ENCODE peak calls at places on chromosomes 6 and 20, in six cellular contexts. U, C, O, Z, S and J are unnamed samples.

GRCh38 chr20:49452011-49452482 is 30.4 kb downstream of the KCNB1 start:
- DNase-seq in U (no peak), C (no peak), O (no peak), Z (no peak), S (no peak), J (no peak)

GRCh38 chr6:103983000-103983399 is 876.7 kb downstream of the HACE1 start:
- DNase-seq in U (no peak), C (no peak), O (no peak), Z (no peak), S (no peak), J (no peak)

GRCh38 chr20:1323830-1324597 is 4.9 kb downstream of the SDCBP2 start:
- DNase-seq in U (no peak), C (no peak), O (no peak), Z (no peak), S (no peak), J (no peak)

GRCh38 chr20:24694727-24695528 is 225.5 kb downstream of the SYNDIG1 start:
- DNase-seq in U (no peak), C (no peak), O (no peak), Z (no peak), S (no peak), J (no peak)

GRCh38 chr6:111356551-111356950 is 126.5 kb downstream of the REV3L start:
- DNase-seq in U (no peak), C (peak), O (no peak), Z (no peak), S (no peak), J (no peak)

GRCh38 chr6:36289281-36290018 is 19.6 kb downstream of the PNPLA1 start:
- DNase-seq in U (no peak), C (no peak), O (peak), Z (no peak), S (peak), J (peak)

GRCh38 chr6:125647391-125647790 is 102.0 kb upstream of the HEY2 start:
- DNase-seq in U (no peak), C (no peak), O (no peak), Z (no peak), S (no peak), J (no peak)

GRCh38 chr6:52020961-52021570 is 66.3 kb downstream of the PKHD1 start:
- DNase-seq in U (no peak), C (peak), O (no peak), Z (peak), S (peak), J (peak)

GRCh38 chr20:38730167-38730988 is 6.1 kb downstream of the SLC32A1 start:
- DNase-seq in U (no peak), C (no peak), O (no peak), Z (no peak), S (no peak), J (no peak)

GRCh38 chr6:40177596-40177995 is 243.3 kb upstream of the MOCS1 start:
- DNase-seq in U (no peak), C (no peak), O (no peak), Z (no peak), S (no peak), J (no peak)
- H2AFZ ChIP-seq in U (no peak), C (no peak), O (no peak), Z (no peak), S (no peak), J (no peak)

DNA sequence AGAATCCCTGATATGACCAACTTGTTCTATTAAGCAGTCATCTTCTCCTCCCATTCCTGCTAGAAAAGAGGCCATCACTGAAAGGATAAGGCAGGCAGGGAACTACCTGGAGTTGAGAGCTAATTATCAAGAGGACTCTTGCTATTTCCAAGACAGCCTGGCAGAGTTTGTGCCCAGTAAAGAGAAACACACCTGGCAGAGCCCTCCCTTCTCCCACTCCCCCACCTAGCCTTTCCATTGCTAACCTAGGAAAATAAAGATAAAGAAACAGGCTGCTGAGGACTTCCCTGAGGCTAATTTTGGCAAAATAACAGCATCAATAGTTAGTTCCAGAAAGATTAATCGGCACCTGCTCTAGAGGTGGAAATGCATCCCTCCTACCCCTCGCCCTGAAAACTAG is 20.4 kb upstream of the RAB22A start:
- DNase-seq in U (no peak), C (no peak), O (no peak), Z (no peak), S (no peak), J (no peak)
- H2AFZ ChIP-seq in U (no peak), C (no peak), O (no peak), Z (no peak), S (no peak), J (no peak)

GRCh38 chr6:152420696-152421095 is 216.5 kb downstream of the SYNE1 start:
- DNase-seq in U (no peak), C (no peak), O (no peak), Z (no peak), S (no peak), J (no peak)
- H2AFZ ChIP-seq in U (no peak), C (no peak), O (no peak), Z (no peak), S (no peak), J (no peak)

GRCh38 chr20:33753143-33753542 is 21.3 kb downstream of the ZNF341 start:
- DNase-seq in U (no peak), C (no peak), O (no peak), Z (no peak), S (no peak), J (no peak)

GRCh38 chr20:33757458-33757857 is 25.7 kb downstream of the ZNF341 start:
- DNase-seq in U (no peak), C (no peak), O (no peak), Z (no peak), S (no peak), J (no peak)

GRCh38 chr20:33761698-33762250 is 30.0 kb downstream of the ZNF341 start:
- DNase-seq in U (no peak), C (no peak), O (no peak), Z (no peak), S (no peak), J (no peak)

GRCh38 chr20:33753763-33754162 is 22.0 kb downstream of the ZNF341 start:
- DNase-seq in U (peak), C (no peak), O (no peak), Z (peak), S (peak), J (no peak)

DNA sequence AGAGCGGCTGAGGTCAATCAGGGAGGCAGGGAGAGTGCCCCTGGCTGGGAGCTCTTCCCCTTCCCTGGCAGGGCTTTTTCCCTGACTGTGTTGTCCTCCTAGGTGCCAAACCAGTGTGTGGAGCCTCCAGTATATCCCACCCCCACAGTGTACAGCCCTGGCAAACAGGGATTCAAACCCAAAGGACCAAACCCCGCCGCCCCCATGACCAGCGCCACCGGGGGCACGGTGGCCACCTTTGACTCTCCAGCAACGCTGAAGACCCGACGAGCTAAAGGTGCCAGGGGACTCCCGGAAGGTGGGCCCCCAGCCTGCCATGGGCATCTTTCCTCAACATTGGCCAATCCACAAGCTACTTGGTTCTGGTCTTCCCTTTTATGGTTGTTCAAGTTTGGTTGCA is 25.2 kb downstream of the ZNF341 start:
- DNase-seq in U (no peak), C (no peak), O (no peak), Z (no peak), S (no peak), J (no peak)
- H2AFZ ChIP-seq in U (no peak), C (no peak), O (no peak), Z (no peak), S (no peak), J (no peak)

GRCh38 chr6:122214605-122215318 is 184.7 kb upstream of the HSF2 start:
- DNase-seq in U (no peak), C (no peak), O (no peak), Z (no peak), S (no peak), J (no peak)
- H2AFZ ChIP-seq in U (no peak), C (no peak), O (no peak), Z (no peak), S (no peak), J (peak)

GRCh38 chr20:63033635-63034510 is 27.1 kb upstream of the BHLHE23 start:
- DNase-seq in U (no peak), C (no peak), O (no peak), Z (no peak), S (no peak), J (no peak)

GRCh38 chr20:63031251-63032014 is 24.7 kb upstream of the BHLHE23 start:
- DNase-seq in U (no peak), C (no peak), O (no peak), Z (no peak), S (no peak), J (no peak)

GRCh38 chr20:63035284-63036185 is 28.8 kb upstream of the BHLHE23 start:
- DNase-seq in U (no peak), C (no peak), O (no peak), Z (no peak), S (no peak), J (no peak)

GRCh38 chr20:63032026-63032800 is 25.4 kb upstream of the BHLHE23 start:
- DNase-seq in U (no peak), C (no peak), O (no peak), Z (no peak), S (no peak), J (no peak)

DNA sequence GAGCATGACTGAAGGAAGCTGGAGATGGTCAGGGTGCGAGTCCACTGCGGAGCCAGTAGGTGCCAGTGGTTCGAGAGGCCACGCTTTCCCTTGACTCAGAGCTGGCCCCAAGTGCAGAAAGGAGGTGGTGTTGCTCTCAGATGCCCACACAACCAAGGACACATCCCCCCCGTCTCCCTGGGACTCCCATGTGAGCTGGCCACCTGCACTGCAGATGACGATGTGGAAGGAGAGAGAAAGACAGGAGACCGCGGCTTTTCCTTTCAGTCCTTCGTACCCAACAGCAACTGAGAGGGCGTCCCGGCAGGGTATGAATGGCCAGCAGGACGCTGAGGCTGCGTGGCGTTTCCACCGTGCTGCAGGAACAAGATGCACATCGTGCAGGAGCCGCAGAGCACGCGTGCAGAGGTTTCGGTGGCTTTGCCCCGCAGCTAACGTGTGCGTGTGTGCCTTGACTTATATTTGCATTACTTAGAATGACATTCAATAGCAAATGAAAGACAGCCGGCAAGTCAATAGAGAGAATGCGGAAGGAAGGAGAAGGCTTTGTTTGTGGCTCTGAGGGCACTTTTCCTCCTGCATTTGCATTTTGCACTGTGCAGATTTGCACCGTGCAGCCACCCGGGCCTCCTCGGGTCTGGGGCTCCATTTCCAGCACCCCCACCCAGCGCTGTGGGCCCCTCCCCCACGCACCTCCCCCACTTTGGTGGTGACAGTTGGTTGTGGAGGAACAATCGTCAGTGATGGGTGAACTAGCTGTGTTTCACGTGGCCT is 26.3 kb upstream of the BHLHE23 start:
- DNase-seq in U (no peak), C (no peak), O (no peak), Z (no peak), S (no peak), J (peak)
- H2AFZ ChIP-seq in U (no peak), C (no peak), O (no peak), Z (peak), S (no peak), J (peak)

GRCh38 chr20:32582659-32583580 is 2.2 kb downstream of the NOL4L start:
- DNase-seq in U (no peak), C (no peak), O (peak), Z (no peak), S (no peak), J (peak)
- H2AFZ ChIP-seq in U (peak), C (no peak), O (no peak), Z (peak), S (no peak), J (no peak)

DNA sequence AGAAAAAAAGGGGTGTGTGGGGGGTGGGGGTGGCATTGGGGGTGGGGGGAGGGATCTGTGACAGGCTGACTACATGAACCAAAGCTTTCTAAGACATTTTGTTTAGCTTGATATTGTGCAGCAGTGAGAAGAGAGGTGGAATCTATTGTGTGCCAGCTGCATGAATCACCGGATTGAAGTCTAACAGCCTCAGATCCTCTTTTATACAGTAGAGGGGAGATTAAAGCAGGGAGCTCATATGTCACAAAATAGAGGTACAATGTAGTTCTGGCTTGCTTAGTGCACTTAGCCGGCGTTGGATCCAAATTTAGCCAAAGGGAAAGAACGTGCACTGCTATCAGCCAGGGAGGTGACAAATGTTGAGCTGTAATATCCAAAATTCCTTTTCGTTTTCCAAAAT is 404.2 kb upstream of the CITED2 start:
- DNase-seq in U (peak), C (no peak), O (no peak), Z (peak), S (no peak), J (peak)
- H2AFZ ChIP-seq in U (no peak), C (no peak), O (no peak), Z (peak), S (no peak), J (no peak)

DNA sequence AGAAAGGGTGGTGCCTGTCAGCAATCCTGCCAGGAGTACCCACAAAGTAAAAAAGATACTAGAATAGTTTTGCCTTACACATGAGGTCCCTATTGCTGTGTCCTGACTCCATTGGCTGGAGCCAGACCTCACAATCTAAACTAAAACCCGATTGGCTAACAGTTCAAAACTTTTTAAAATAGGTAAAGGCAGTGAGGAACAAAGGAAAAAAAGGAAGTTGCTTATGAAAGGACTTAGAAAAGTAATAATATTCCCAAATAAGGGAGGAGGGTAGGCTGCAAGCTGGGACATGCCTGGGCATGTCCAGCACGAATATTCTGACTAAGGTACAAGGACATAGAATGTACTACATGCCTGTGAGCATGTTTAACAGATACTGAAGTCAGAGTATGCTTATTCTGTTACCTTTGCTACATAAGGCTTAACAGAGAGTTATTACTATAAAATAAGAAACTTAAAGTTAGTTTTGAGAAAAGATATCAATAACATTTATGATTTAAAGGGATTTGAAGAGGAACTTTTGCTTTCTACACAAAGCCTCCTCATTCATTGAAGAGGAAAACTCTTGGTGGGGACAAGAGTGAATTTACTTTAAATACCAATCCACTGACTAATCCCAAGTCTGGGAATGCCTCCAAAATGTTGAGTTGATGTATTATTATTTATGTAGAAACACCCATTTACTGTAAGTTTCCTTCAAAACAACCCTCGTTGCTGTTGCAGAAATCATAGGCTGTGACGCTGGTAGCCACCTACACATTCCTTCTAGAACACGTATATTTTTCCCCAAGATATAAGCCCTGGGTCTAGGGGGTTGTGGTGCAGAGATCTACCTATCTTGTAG is 8.2 kb upstream of the MTHFD1L start:
- DNase-seq in U (peak), C (peak), O (peak), Z (peak), S (peak), J (no peak)
- H2AFZ ChIP-seq in U (peak), C (no peak), O (peak), Z (peak), S (peak), J (peak)

DNA sequence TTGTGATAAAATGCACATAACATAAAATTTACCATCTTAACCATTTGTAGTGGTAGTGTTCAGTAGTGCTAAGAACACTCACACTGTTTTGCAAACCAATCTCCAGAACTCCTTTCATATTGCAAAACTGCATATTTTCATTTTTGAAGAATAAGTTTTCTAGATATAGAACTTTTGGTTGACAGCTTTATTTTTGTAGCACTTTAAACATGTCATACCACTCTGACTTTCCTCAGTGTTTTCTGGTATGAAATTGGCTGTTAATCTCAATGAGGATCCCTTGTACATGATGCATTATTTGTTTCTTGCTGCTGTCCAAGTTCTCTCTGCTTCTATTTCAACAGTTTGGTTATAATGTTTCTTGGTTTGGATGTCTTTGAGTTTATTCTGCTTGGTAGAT is 45.1 kb upstream of the MICB start:
- DNase-seq in U (no peak), C (no peak), O (no peak), Z (no peak), S (no peak), J (no peak)
- H2AFZ ChIP-seq in U (no peak), C (no peak), O (no peak), Z (no peak), S (no peak), J (no peak)